ENCODE peak calls at places on chromosome 15, in ten cellular contexts. One of them, this sample, is unnamed.

GRCh38 chr15:75140080-75140879 is 61.4 kb upstream of the C15orf39 start:
- DNase-seq in mesothelial cell of epicardium: no peak
- DNase-seq in hepatocyte: no peak
- DNase-seq in suprapubic skin: no peak
- DNase-seq in AG04450: no peak
- DNase-seq in NB4: no peak
- DNase-seq in neural progenitor cell: peak
- DNase-seq in AG09309: no peak
- DNase-seq in astrocyte: no peak
- DNase-seq in glutamatergic neuron: no peak
- DNase-seq in this sample: no peak

GRCh38 chr15:62089616-62090015 is 22.8 kb downstream of the C2CD4A start:
- DNase-seq in mesothelial cell of epicardium: no peak
- DNase-seq in hepatocyte: no peak
- DNase-seq in suprapubic skin: no peak
- DNase-seq in AG04450: no peak
- DNase-seq in NB4: no peak
- DNase-seq in neural progenitor cell: no peak
- DNase-seq in AG09309: no peak
- DNase-seq in astrocyte: no peak
- DNase-seq in glutamatergic neuron: no peak
- DNase-seq in this sample: no peak

GRCh38 chr15:34280193-34280592 is 55.4 kb downstream of the EMC4 start:
- DNase-seq in mesothelial cell of epicardium: no peak
- DNase-seq in hepatocyte: no peak
- DNase-seq in suprapubic skin: no peak
- DNase-seq in AG04450: no peak
- DNase-seq in NB4: no peak
- DNase-seq in neural progenitor cell: no peak
- DNase-seq in AG09309: no peak
- DNase-seq in astrocyte: no peak
- DNase-seq in glutamatergic neuron: no peak
- DNase-seq in this sample: no peak

GRCh38 chr15:50487287-50487686 is 59.2 kb downstream of the USP50 start:
- DNase-seq in mesothelial cell of epicardium: no peak
- DNase-seq in hepatocyte: no peak
- DNase-seq in suprapubic skin: no peak
- DNase-seq in AG04450: no peak
- DNase-seq in NB4: no peak
- DNase-seq in neural progenitor cell: no peak
- DNase-seq in AG09309: no peak
- DNase-seq in astrocyte: no peak
- DNase-seq in glutamatergic neuron: no peak
- DNase-seq in this sample: no peak

GRCh38 chr15:45131510-45131909 is 1.7 kb downstream of the DUOX1 start:
- DNase-seq in mesothelial cell of epicardium: no peak
- DNase-seq in hepatocyte: no peak
- DNase-seq in suprapubic skin: no peak
- DNase-seq in AG04450: no peak
- DNase-seq in NB4: no peak
- DNase-seq in neural progenitor cell: no peak
- DNase-seq in AG09309: no peak
- DNase-seq in astrocyte: no peak
- DNase-seq in glutamatergic neuron: no peak
- DNase-seq in this sample: no peak

GRCh38 chr15:67148196-67148701 is 82.8 kb downstream of the SMAD3 start:
- DNase-seq in mesothelial cell of epicardium: no peak
- DNase-seq in hepatocyte: peak
- DNase-seq in suprapubic skin: no peak
- DNase-seq in AG04450: no peak
- DNase-seq in NB4: peak
- DNase-seq in neural progenitor cell: no peak
- DNase-seq in AG09309: peak
- DNase-seq in astrocyte: peak
- DNase-seq in glutamatergic neuron: no peak
- DNase-seq in this sample: no peak

GRCh38 chr15:51652084-51652668 is 29.1 kb upstream of the SCG3 start:
- DNase-seq in mesothelial cell of epicardium: no peak
- DNase-seq in hepatocyte: no peak
- DNase-seq in suprapubic skin: no peak
- DNase-seq in AG04450: no peak
- DNase-seq in NB4: no peak
- DNase-seq in neural progenitor cell: no peak
- DNase-seq in AG09309: no peak
- DNase-seq in astrocyte: no peak
- DNase-seq in glutamatergic neuron: no peak
- DNase-seq in this sample: no peak

GRCh38 chr15:99703603-99704443 is 29.4 kb downstream of the LYSMD4 start:
- DNase-seq in mesothelial cell of epicardium: no peak
- DNase-seq in hepatocyte: peak
- DNase-seq in suprapubic skin: no peak
- DNase-seq in AG04450: peak
- DNase-seq in NB4: peak
- DNase-seq in neural progenitor cell: peak
- DNase-seq in AG09309: peak
- DNase-seq in astrocyte: peak
- DNase-seq in glutamatergic neuron: no peak
- DNase-seq in this sample: peak

GRCh38 chr15:85340852-85341251 is 39.6 kb upstream of the AKAP13 start:
- DNase-seq in mesothelial cell of epicardium: no peak
- DNase-seq in hepatocyte: no peak
- DNase-seq in suprapubic skin: no peak
- DNase-seq in AG04450: no peak
- DNase-seq in NB4: no peak
- DNase-seq in neural progenitor cell: no peak
- DNase-seq in AG09309: no peak
- DNase-seq in astrocyte: no peak
- DNase-seq in glutamatergic neuron: no peak
- DNase-seq in this sample: no peak

GRCh38 chr15:82045179-82045891 is 483 bp downstream of the MEX3B start:
- DNase-seq in mesothelial cell of epicardium: peak
- DNase-seq in hepatocyte: peak
- DNase-seq in suprapubic skin: peak
- DNase-seq in AG04450: no peak
- DNase-seq in NB4: peak
- DNase-seq in neural progenitor cell: peak
- DNase-seq in AG09309: no peak
- DNase-seq in astrocyte: peak
- DNase-seq in glutamatergic neuron: peak
- DNase-seq in this sample: no peak

GRCh38 chr15:68843425-68844311 is 23.0 kb upstream of the ANP32A start:
- DNase-seq in mesothelial cell of epicardium: no peak
- DNase-seq in hepatocyte: peak
- DNase-seq in suprapubic skin: no peak
- DNase-seq in AG04450: no peak
- DNase-seq in NB4: peak
- DNase-seq in neural progenitor cell: peak
- DNase-seq in AG09309: no peak
- DNase-seq in astrocyte: peak
- DNase-seq in glutamatergic neuron: peak
- DNase-seq in this sample: no peak

GRCh38 chr15:40988157-40988556 is 34.9 kb downstream of the CHAC1 start:
- DNase-seq in mesothelial cell of epicardium: no peak
- DNase-seq in hepatocyte: no peak
- DNase-seq in suprapubic skin: no peak
- DNase-seq in AG04450: no peak
- DNase-seq in NB4: no peak
- DNase-seq in neural progenitor cell: no peak
- DNase-seq in AG09309: no peak
- DNase-seq in astrocyte: no peak
- DNase-seq in glutamatergic neuron: no peak
- DNase-seq in this sample: no peak

GRCh38 chr15:40091861-40092415 is 16.7 kb downstream of the BMF start:
- DNase-seq in mesothelial cell of epicardium: no peak
- DNase-seq in hepatocyte: no peak
- DNase-seq in suprapubic skin: no peak
- DNase-seq in AG04450: no peak
- DNase-seq in NB4: no peak
- DNase-seq in neural progenitor cell: peak
- DNase-seq in AG09309: no peak
- DNase-seq in astrocyte: no peak
- DNase-seq in glutamatergic neuron: no peak
- DNase-seq in this sample: no peak

GRCh38 chr15:90839187-90840071 is 29.0 kb upstream of the FURIN start:
- DNase-seq in mesothelial cell of epicardium: no peak
- DNase-seq in hepatocyte: peak
- DNase-seq in suprapubic skin: no peak
- DNase-seq in AG04450: no peak
- DNase-seq in NB4: peak
- DNase-seq in neural progenitor cell: peak
- DNase-seq in AG09309: no peak
- DNase-seq in astrocyte: peak
- DNase-seq in glutamatergic neuron: no peak
- DNase-seq in this sample: no peak

GRCh38 chr15:89103481-89104171 is 15.4 kb downstream of the ABHD2 start:
- DNase-seq in mesothelial cell of epicardium: no peak
- DNase-seq in hepatocyte: no peak
- DNase-seq in suprapubic skin: no peak
- DNase-seq in AG04450: no peak
- DNase-seq in NB4: no peak
- DNase-seq in neural progenitor cell: no peak
- DNase-seq in AG09309: no peak
- DNase-seq in astrocyte: no peak
- DNase-seq in glutamatergic neuron: no peak
- DNase-seq in this sample: no peak

GRCh38 chr15:48914717-48915116 is 36.8 kb downstream of the EID1 start:
- DNase-seq in mesothelial cell of epicardium: no peak
- DNase-seq in hepatocyte: no peak
- DNase-seq in suprapubic skin: no peak
- DNase-seq in AG04450: no peak
- DNase-seq in NB4: peak
- DNase-seq in neural progenitor cell: no peak
- DNase-seq in AG09309: no peak
- DNase-seq in astrocyte: no peak
- DNase-seq in glutamatergic neuron: no peak
- DNase-seq in this sample: no peak
- TF ChIP-seq CTCF in mesothelial cell of epicardium: no peak
- TF ChIP-seq CTCF in hepatocyte: no peak
- TF ChIP-seq CTCF in suprapubic skin: no peak
- TF ChIP-seq CTCF in AG04450: no peak
- TF ChIP-seq CTCF in NB4: peak
- TF ChIP-seq CTCF in neural progenitor cell: no peak
- TF ChIP-seq CTCF in AG09309: no peak
- TF ChIP-seq CTCF in astrocyte: no peak
- TF ChIP-seq CTCF in glutamatergic neuron: no peak
- TF ChIP-seq CTCF in this sample: no peak

GRCh38 chr15:55527150-55527549 is 19.1 kb upstream of the DNAAF4 start:
- DNase-seq in mesothelial cell of epicardium: no peak
- DNase-seq in hepatocyte: no peak
- DNase-seq in suprapubic skin: no peak
- DNase-seq in AG04450: no peak
- DNase-seq in NB4: no peak
- DNase-seq in neural progenitor cell: peak
- DNase-seq in AG09309: no peak
- DNase-seq in astrocyte: no peak
- DNase-seq in glutamatergic neuron: no peak
- DNase-seq in this sample: no peak
- TF ChIP-seq CTCF in mesothelial cell of epicardium: no peak
- TF ChIP-seq CTCF in hepatocyte: no peak
- TF ChIP-seq CTCF in suprapubic skin: no peak
- TF ChIP-seq CTCF in AG04450: no peak
- TF ChIP-seq CTCF in NB4: no peak
- TF ChIP-seq CTCF in neural progenitor cell: no peak
- TF ChIP-seq CTCF in AG09309: no peak
- TF ChIP-seq CTCF in astrocyte: no peak
- TF ChIP-seq CTCF in glutamatergic neuron: no peak
- TF ChIP-seq CTCF in this sample: no peak

GRCh38 chr15:37891754-37892368 is 42.6 kb upstream of the TMCO5A start:
- DNase-seq in mesothelial cell of epicardium: no peak
- DNase-seq in hepatocyte: peak
- DNase-seq in suprapubic skin: no peak
- DNase-seq in AG04450: peak
- DNase-seq in NB4: peak
- DNase-seq in neural progenitor cell: peak
- DNase-seq in AG09309: no peak
- DNase-seq in astrocyte: peak
- DNase-seq in glutamatergic neuron: no peak
- DNase-seq in this sample: peak
- TF ChIP-seq CTCF in mesothelial cell of epicardium: peak
- TF ChIP-seq CTCF in hepatocyte: peak
- TF ChIP-seq CTCF in suprapubic skin: peak
- TF ChIP-seq CTCF in AG04450: peak
- TF ChIP-seq CTCF in NB4: peak
- TF ChIP-seq CTCF in neural progenitor cell: peak
- TF ChIP-seq CTCF in AG09309: peak
- TF ChIP-seq CTCF in astrocyte: peak
- TF ChIP-seq CTCF in glutamatergic neuron: peak
- TF ChIP-seq CTCF in this sample: peak

GRCh38 chr15:42092666-42093445 is 1.5 kb downstream of the PLA2G4D start:
- DNase-seq in mesothelial cell of epicardium: no peak
- DNase-seq in hepatocyte: no peak
- DNase-seq in suprapubic skin: no peak
- DNase-seq in AG04450: no peak
- DNase-seq in NB4: no peak
- DNase-seq in neural progenitor cell: no peak
- DNase-seq in AG09309: no peak
- DNase-seq in astrocyte: no peak
- DNase-seq in glutamatergic neuron: no peak
- DNase-seq in this sample: no peak

GRCh38 chr15:42097018-42097417 is 2.7 kb upstream of the PLA2G4D start:
- DNase-seq in mesothelial cell of epicardium: no peak
- DNase-seq in hepatocyte: no peak
- DNase-seq in suprapubic skin: no peak
- DNase-seq in AG04450: no peak
- DNase-seq in NB4: no peak
- DNase-seq in neural progenitor cell: no peak
- DNase-seq in AG09309: no peak
- DNase-seq in astrocyte: no peak
- DNase-seq in glutamatergic neuron: no peak
- DNase-seq in this sample: no peak

GRCh38 chr15:42093966-42094365 is 396 bp downstream of the PLA2G4D start:
- DNase-seq in mesothelial cell of epicardium: no peak
- DNase-seq in hepatocyte: no peak
- DNase-seq in suprapubic skin: no peak
- DNase-seq in AG04450: no peak
- DNase-seq in NB4: peak
- DNase-seq in neural progenitor cell: no peak
- DNase-seq in AG09309: no peak
- DNase-seq in astrocyte: no peak
- DNase-seq in glutamatergic neuron: no peak
- DNase-seq in this sample: no peak

GRCh38 chr15:42091753-42092665 is 2.4 kb downstream of the PLA2G4D start:
- DNase-seq in mesothelial cell of epicardium: no peak
- DNase-seq in hepatocyte: no peak
- DNase-seq in suprapubic skin: no peak
- DNase-seq in AG04450: no peak
- DNase-seq in NB4: peak
- DNase-seq in neural progenitor cell: peak
- DNase-seq in AG09309: no peak
- DNase-seq in astrocyte: no peak
- DNase-seq in glutamatergic neuron: no peak
- DNase-seq in this sample: no peak

DNA sequence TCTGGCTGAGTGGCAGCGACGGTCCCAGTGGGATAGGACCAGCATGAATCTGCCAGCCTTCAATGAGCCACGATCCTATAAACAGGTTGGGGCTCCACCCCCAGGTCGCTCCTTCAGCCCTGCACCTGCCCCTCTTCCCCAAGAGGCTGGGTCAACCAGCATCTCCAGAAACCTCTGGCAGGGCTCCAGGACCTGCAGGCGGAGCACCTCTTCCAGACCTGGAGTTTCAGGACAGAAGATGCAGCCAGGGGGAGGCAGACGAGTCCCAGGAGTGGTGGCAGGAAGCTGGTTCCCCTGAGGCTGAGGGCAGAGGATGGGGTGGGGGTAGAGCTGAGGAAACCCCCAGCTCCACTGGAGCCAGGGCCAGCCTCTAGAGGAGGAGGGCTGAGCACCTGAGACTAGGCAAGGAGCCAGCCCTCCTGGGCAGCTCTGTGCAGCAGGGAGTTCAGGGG is at the start of gene PLA2G4D:
- DNase-seq in mesothelial cell of epicardium: no peak
- DNase-seq in hepatocyte: no peak
- DNase-seq in suprapubic skin: no peak
- DNase-seq in AG04450: no peak
- DNase-seq in NB4: no peak
- DNase-seq in neural progenitor cell: no peak
- DNase-seq in AG09309: no peak
- DNase-seq in astrocyte: no peak
- DNase-seq in glutamatergic neuron: no peak
- DNase-seq in this sample: no peak
- TF ChIP-seq CTCF in mesothelial cell of epicardium: no peak
- TF ChIP-seq CTCF in hepatocyte: no peak
- TF ChIP-seq CTCF in suprapubic skin: no peak
- TF ChIP-seq CTCF in AG04450: no peak
- TF ChIP-seq CTCF in NB4: no peak
- TF ChIP-seq CTCF in neural progenitor cell: no peak
- TF ChIP-seq CTCF in AG09309: no peak
- TF ChIP-seq CTCF in astrocyte: no peak
- TF ChIP-seq CTCF in glutamatergic neuron: no peak
- TF ChIP-seq CTCF in this sample: no peak